ENCODE peak calls at places on chromosome 19, in seven cellular contexts. K is CD4-positive, alpha-beta T cell; B is upper lobe of left lung; M is body of pancreas; D is PC-3; Q is Calu3; P is omental fat pad. V is an unnamed sample.

GRCh38 chr19:16714702-16715294 is 4.8 kb upstream of the NWD1 start:
- DNase-seq in K (peak; percentile 49), B (peak; percentile 56), M (peak; percentile 28), D (peak; percentile 69), Q (peak; percentile 59), P (no peak), V (no peak)

GRCh38 chr19:44783545-44783944 is 5.9 kb downstream of the CBLC start:
- DNase-seq in K (no peak), B (no peak), M (no peak), D (no peak), Q (no peak), P (no peak), V (no peak)

GRCh38 chr19:9150650-9151049 is 10.5 kb downstream of the ZNF317 start:
- DNase-seq in K (no peak), B (no peak), M (no peak), D (no peak), Q (no peak), P (no peak), V (no peak)

GRCh38 chr19:10687518-10688288 is 13.5 kb upstream of the QTRT1 start:
- DNase-seq in K (no peak), B (no peak), M (no peak), D (no peak), Q (no peak), P (no peak), V (no peak)

GRCh38 chr19:53906211-53907192 is 2.6 kb upstream of the CACNG7 start:
- DNase-seq in K (peak; percentile 77), B (peak; percentile 53), M (peak; percentile 42), D (peak; percentile 39), Q (peak; percentile 86), P (no peak), V (no peak)

GRCh38 chr19:33194884-33195710 is 967 bp downstream of the LRP3 start:
- DNase-seq in K (no peak), B (no peak), M (peak; percentile 37), D (peak; percentile 13), Q (no peak), P (no peak), V (no peak)

GRCh38 chr19:2118438-2118837 is 21.7 kb downstream of the IZUMO4 start:
- DNase-seq in K (no peak), B (no peak), M (no peak), D (no peak), Q (no peak), P (no peak), V (no peak)

GRCh38 chr19:46513461-46514236 is 18.0 kb upstream of the PNMA8B start:
- DNase-seq in K (peak; percentile 90), B (peak; percentile 68), M (peak; percentile 81), D (peak; percentile 68), Q (peak; percentile 90), P (peak; percentile 62), V (peak; percentile 39)

GRCh38 chr19:18912933-18913332 is 6.3 kb downstream of the COPE start:
- DNase-seq in K (no peak), B (no peak), M (no peak), D (no peak), Q (no peak), P (no peak), V (no peak)

GRCh38 chr19:55650602-55651230 is 2.7 kb downstream of the CCDC106 start:
- DNase-seq in K (no peak), B (no peak), M (no peak), D (no peak), Q (no peak), P (no peak), V (no peak)

GRCh38 chr19:49067554-49067953 is 2.9 kb upstream of the NTF4 start:
- DNase-seq in K (no peak), B (no peak), M (no peak), D (no peak), Q (no peak), P (no peak), V (no peak)

GRCh38 chr19:16542894-16543498 is 759 bp upstream of the CHERP start:
- DNase-seq in K (no peak), B (no peak), M (no peak), D (no peak), Q (no peak), P (no peak), V (no peak)

GRCh38 chr19:45952691-45953505 is 20.8 kb downstream of the NOVA2 start:
- DNase-seq in K (peak; percentile 53), B (no peak), M (peak; percentile 58), D (peak; percentile 42), Q (peak; percentile 59), P (no peak), V (peak; percentile 8)

GRCh38 chr19:8180018-8180417 is 29.2 kb upstream of the CERS4 start:
- DNase-seq in K (no peak), B (no peak), M (peak; percentile 38), D (peak; percentile 50), Q (no peak), P (no peak), V (no peak)

GRCh38 chr19:15332311-15332996 is at the start of gene BRD4:
- DNase-seq in K (peak; percentile 80), B (peak; percentile 67), M (peak; percentile 71), D (peak; percentile 62), Q (peak; percentile 70), P (no peak), V (no peak)

GRCh38 chr19:46776927-46777911 is 11.2 kb downstream of the SLC1A5 start:
- DNase-seq in K (no peak), B (no peak), M (no peak), D (no peak), Q (peak; percentile 38), P (no peak), V (no peak)

GRCh38 chr19:33806434-33806881 is 9.8 kb downstream of the KCTD15 start:
- DNase-seq in K (no peak), B (no peak), M (no peak), D (no peak), Q (no peak), P (no peak), V (no peak)

GRCh38 chr19:38979867-38980266 is 4.3 kb upstream of the FBXO17 start:
- DNase-seq in K (no peak), B (no peak), M (no peak), D (no peak), Q (no peak), P (no peak), V (no peak)

GRCh38 chr19:54189020-54189667 is at the start of gene MBOAT7:
- DNase-seq in K (no peak), B (peak; percentile 66), M (no peak), D (no peak), Q (peak; percentile 90), P (no peak), V (no peak)

GRCh38 chr19:575527-576506 is 3.4 kb downstream of the BSG start:
- DNase-seq in K (no peak), B (no peak), M (no peak), D (peak; percentile 75), Q (no peak), P (no peak), V (no peak)

GRCh38 chr19:41377977-41378707 is 1.8 kb downstream of the TMEM91 start:
- DNase-seq in K (no peak), B (no peak), M (no peak), D (no peak), Q (no peak), P (no peak), V (no peak)
- TF ChIP-seq CTCF in K (no peak), B (no peak), M (no peak), D (no peak), Q (no peak), P (no peak), V (no peak)

GRCh38 chr19:58499021-58499927 is 12.5 kb downstream of the SLC27A5 start:
- DNase-seq in K (peak; percentile 94), B (peak; percentile 100), M (peak; percentile 100), D (peak; percentile 100), Q (peak; percentile 98), P (peak; percentile 98), V (peak; percentile 98)
- TF ChIP-seq CTCF in K (no peak), B (no peak), M (no peak), D (peak; percentile 28), Q (no peak), P (no peak), V (peak; percentile 41)

GRCh38 chr19:35088514-35088913 is 27.1 kb upstream of the FXYD3 start:
- DNase-seq in K (no peak), B (no peak), M (no peak), D (peak; percentile 55), Q (peak; percentile 52), P (no peak), V (no peak)
- TF ChIP-seq CTCF in K (no peak), B (no peak), M (no peak), D (no peak), Q (no peak), P (no peak), V (no peak)

DNA sequence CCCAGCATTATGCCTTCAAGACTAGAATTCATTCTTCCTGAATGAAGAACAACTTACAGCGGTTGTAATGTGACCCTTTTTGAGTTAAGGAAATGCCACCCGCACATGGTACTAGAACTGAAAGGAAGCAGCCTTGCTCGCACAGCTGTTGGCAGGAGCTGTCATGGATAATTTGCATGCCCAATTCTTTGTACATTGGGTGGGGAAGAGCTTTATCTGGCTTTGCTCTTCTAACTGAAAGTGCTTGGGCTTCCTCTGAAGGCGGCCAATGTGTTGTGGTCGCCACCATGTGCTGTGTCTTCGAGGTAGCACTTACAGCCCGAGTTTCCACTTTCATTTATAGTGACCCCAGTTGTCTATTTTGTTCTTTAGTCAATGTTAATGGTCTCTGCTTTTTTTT is 3.4 kb downstream of the CCNE1 start:
- DNase-seq in K (no peak), B (no peak), M (no peak), D (no peak), Q (no peak), P (no peak), V (no peak)
- TF ChIP-seq CTCF in K (no peak), B (no peak), M (no peak), D (no peak), Q (no peak), P (no peak), V (no peak)

V was measured in AG09319.